ENCODE peak calls at places on chromosomes 1 and 21, in nine cellular contexts. P is sigmoid colon, H is stomach, J is A549, Z is ovary, V is esophagus muscularis mucosa, K is K562, A is upper lobe of left lung, B is transverse colon. E is an unnamed sample.

GRCh38 chr1:27561126-27561899 is 42.6 kb downstream of the AHDC1 start:
- DNase-seq in P (peak), H (no peak), J (no peak), Z (peak), V (no peak), K (no peak), A (no peak), B (no peak), E (no peak)

GRCh38 chr1:107964397-107965111 is 426 bp downstream of the VAV3 start:
- DNase-seq in P (no peak), H (peak), J (peak), Z (no peak), V (no peak), K (no peak), A (peak), B (peak), E (no peak)

GRCh38 chr1:119083479-119083878 is 57.0 kb downstream of the WARS2 start:
- DNase-seq in P (no peak), H (no peak), J (no peak), Z (no peak), V (no peak), K (no peak), A (no peak), B (no peak), E (no peak)

GRCh38 chr1:209076688-209077087 is 506.8 kb upstream of the CAMK1G start:
- DNase-seq in P (no peak), H (no peak), J (peak), Z (no peak), V (no peak), K (no peak), A (no peak), B (peak), E (no peak)

GRCh38 chr1:110216116-110216515 is 6.0 kb downstream of the KCNC4 start:
- DNase-seq in P (no peak), H (no peak), J (no peak), Z (no peak), V (no peak), K (no peak), A (no peak), B (no peak), E (no peak)

GRCh38 chr21:44957901-44958451 is 18.1 kb downstream of the SLX9 start:
- DNase-seq in P (peak), H (no peak), J (no peak), Z (no peak), V (no peak), K (no peak), A (no peak), B (no peak), E (no peak)

GRCh38 chr1:53297226-53297625 is 30.6 kb downstream of the LRP8 start:
- DNase-seq in P (no peak), H (no peak), J (no peak), Z (no peak), V (no peak), K (no peak), A (no peak), B (no peak), E (no peak)

GRCh38 chr1:227558807-227559186 is 4.6 kb upstream of the ZNF678 start:
- DNase-seq in P (no peak), H (no peak), J (no peak), Z (no peak), V (no peak), K (no peak), A (no peak), B (no peak), E (no peak)

GRCh38 chr1:98045211-98046030 is 124.6 kb upstream of the DPYD start:
- DNase-seq in P (no peak), H (peak), J (peak), Z (no peak), V (no peak), K (no peak), A (no peak), B (no peak), E (no peak)

GRCh38 chr1:10903826-10904225 is 107.4 kb upstream of the CASZ1 start:
- DNase-seq in P (no peak), H (no peak), J (no peak), Z (no peak), V (no peak), K (no peak), A (no peak), B (no peak), E (no peak)

GRCh38 chr1:65471901-65472332 is 51.4 kb downstream of the LEPR start:
- DNase-seq in P (no peak), H (no peak), J (no peak), Z (no peak), V (no peak), K (no peak), A (no peak), B (no peak), E (no peak)

GRCh38 chr1:214455971-214456867 is 95.2 kb downstream of the PTPN14 start:
- DNase-seq in P (no peak), H (no peak), J (no peak), Z (no peak), V (no peak), K (no peak), A (no peak), B (no peak), E (no peak)

GRCh38 chr1:204664251-204664650 is 21.3 kb downstream of the LRRN2 start:
- DNase-seq in P (no peak), H (no peak), J (no peak), Z (no peak), V (no peak), K (no peak), A (no peak), B (no peak), E (no peak)

GRCh38 chr1:83641828-83642443 is 357.0 kb downstream of the TTLL7 start:
- DNase-seq in P (peak), H (no peak), J (no peak), Z (peak), V (no peak), K (no peak), A (no peak), B (no peak), E (no peak)

GRCh38 chr1:10399487-10399917 is 638 bp downstream of the PGD start:
- DNase-seq in P (peak), H (no peak), J (no peak), Z (no peak), V (no peak), K (no peak), A (peak), B (no peak), E (peak)

GRCh38 chr1:196527941-196528340 is 80.3 kb downstream of the KCNT2 start:
- DNase-seq in P (no peak), H (no peak), J (no peak), Z (no peak), V (no peak), K (no peak), A (no peak), B (no peak), E (no peak)

GRCh38 chr1:165235777-165236285 is 120.7 kb downstream of the LMX1A start:
- DNase-seq in P (no peak), H (no peak), J (no peak), Z (no peak), V (no peak), K (no peak), A (no peak), B (no peak), E (no peak)

GRCh38 chr1:55382699-55383377 is 167.7 kb upstream of the USP24 start:
- DNase-seq in P (peak), H (no peak), J (no peak), Z (no peak), V (peak), K (no peak), A (no peak), B (no peak), E (no peak)

GRCh38 chr1:147287133-147287865 is 44.8 kb downstream of the CHD1L start:
- DNase-seq in P (no peak), H (no peak), J (no peak), Z (no peak), V (no peak), K (no peak), A (no peak), B (no peak), E (no peak)

GRCh38 chr1:107874221-107874620 is 90.8 kb downstream of the VAV3 start:
- DNase-seq in P (no peak), H (no peak), J (no peak), Z (no peak), V (no peak), K (no peak), A (no peak), B (no peak), E (no peak)

GRCh38 chr1:23163395-23163794 is 5.3 kb downstream of the LUZP1 start:
- DNase-seq in P (no peak), H (no peak), J (no peak), Z (no peak), V (no peak), K (no peak), A (no peak), B (no peak), E (no peak)

GRCh38 chr1:27296773-27297214 is 25.2 kb upstream of the TMEM222 start:
- DNase-seq in P (peak), H (peak), J (peak), Z (peak), V (peak), K (peak), A (peak), B (peak), E (peak)

GRCh38 chr1:29264773-29265389 is 28.6 kb downstream of the PTPRU start:
- DNase-seq in P (no peak), H (no peak), J (no peak), Z (no peak), V (no peak), K (no peak), A (no peak), B (no peak), E (no peak)

GRCh38 chr1:145974721-145975120 is 10.2 kb downstream of the POLR3GL start:
- DNase-seq in P (no peak), H (no peak), J (no peak), Z (peak), V (no peak), K (no peak), A (no peak), B (no peak), E (no peak)

GRCh38 chr1:10068605-10069294 is 36.0 kb downstream of the UBE4B start:
- DNase-seq in P (no peak), H (no peak), J (no peak), Z (no peak), V (no peak), K (no peak), A (no peak), B (no peak), E (no peak)

GRCh38 chr21:38887062-38887686 is 81.4 kb downstream of the ETS2 start:
- DNase-seq in P (no peak), H (no peak), J (no peak), Z (no peak), V (no peak), K (no peak), A (no peak), B (no peak), E (no peak)

GRCh38 chr1:24688621-24689195 is 45.6 kb downstream of the SRRM1 start:
- DNase-seq in P (peak), H (peak), J (peak), Z (peak), V (no peak), K (peak), A (peak), B (peak), E (peak)

GRCh38 chr1:217717959-217718358 is 86.8 kb downstream of the SPATA17 start:
- DNase-seq in P (no peak), H (no peak), J (peak), Z (no peak), V (no peak), K (no peak), A (no peak), B (no peak), E (no peak)

GRCh38 chr1:217713223-217713622 is 82.1 kb downstream of the SPATA17 start:
- DNase-seq in P (no peak), H (no peak), J (peak), Z (no peak), V (no peak), K (no peak), A (no peak), B (no peak), E (no peak)

GRCh38 chr1:217721692-217722091 is 90.5 kb downstream of the SPATA17 start:
- DNase-seq in P (no peak), H (no peak), J (peak), Z (no peak), V (no peak), K (no peak), A (no peak), B (no peak), E (no peak)

GRCh38 chr1:217718873-217719272 is 87.7 kb downstream of the SPATA17 start:
- DNase-seq in P (no peak), H (no peak), J (peak), Z (no peak), V (no peak), K (no peak), A (no peak), B (no peak), E (no peak)
- TF ChIP-seq CTCF in P (no peak), H (no peak), J (no peak), Z (no peak), V (no peak), K (no peak), A (no peak), B (no peak), E (no peak)

DNA sequence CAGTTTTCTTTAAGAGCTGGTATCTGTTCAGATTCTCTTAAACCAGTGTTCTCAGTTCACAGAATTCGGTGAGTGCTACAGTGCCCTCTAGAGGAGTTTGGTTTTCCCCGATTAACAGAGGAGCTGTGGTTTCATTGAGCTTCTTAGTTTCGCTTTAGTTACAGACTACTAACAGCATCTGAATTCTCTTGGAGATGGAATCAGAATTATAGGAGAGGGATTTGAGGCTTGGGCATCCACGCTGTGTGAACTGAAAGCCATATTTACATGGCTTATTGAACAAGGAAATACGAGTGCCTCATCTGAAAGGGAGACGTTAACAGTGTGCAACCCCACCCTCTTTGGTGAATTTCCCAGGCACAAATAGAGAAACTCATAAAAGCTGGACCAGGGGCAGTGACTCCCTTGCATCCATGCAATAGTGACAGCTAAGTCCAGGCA is 202.0 kb downstream of the USH2A start:
- DNase-seq in P (no peak), H (peak), J (peak), Z (peak), V (no peak), K (no peak), A (no peak), B (peak), E (no peak)
- H3K4me3 ChIP-seq in P (peak), H (peak), J (peak), Z (peak), V (peak), K (no peak), A (peak), B (no peak), E (peak)

GRCh38 chr1:233635765-233636502 is 22.0 kb downstream of the KCNK1 start:
- DNase-seq in P (no peak), H (peak), J (no peak), Z (no peak), V (no peak), K (peak), A (peak), B (no peak), E (no peak)

GRCh38 chr1:233639611-233640010 is 25.7 kb downstream of the KCNK1 start:
- DNase-seq in P (no peak), H (no peak), J (no peak), Z (no peak), V (no peak), K (no peak), A (no peak), B (no peak), E (no peak)

GRCh38 chr1:233641029-233641428 is 27.1 kb downstream of the KCNK1 start:
- DNase-seq in P (no peak), H (no peak), J (no peak), Z (no peak), V (no peak), K (no peak), A (no peak), B (no peak), E (no peak)

GRCh38 chr1:233636503-233636877 is 22.6 kb downstream of the KCNK1 start:
- DNase-seq in P (no peak), H (no peak), J (no peak), Z (no peak), V (peak), K (peak), A (no peak), B (no peak), E (no peak)

GRCh38 chr1:233638513-233638912 is 24.6 kb downstream of the KCNK1 start:
- DNase-seq in P (no peak), H (no peak), J (no peak), Z (no peak), V (no peak), K (no peak), A (no peak), B (no peak), E (no peak)
- TF ChIP-seq EP300 in P (no peak), H (no peak), J (no peak), Z (no peak), V (no peak), K (no peak), A (no peak), B (no peak), E (no peak)

GRCh38 chr1:33141216-33141615 is 40.6 kb downstream of the TRIM62 start:
- DNase-seq in P (no peak), H (no peak), J (no peak), Z (no peak), V (no peak), K (no peak), A (no peak), B (no peak), E (no peak)

GRCh38 chr1:33133478-33134105 is 48.3 kb downstream of the TRIM62 start:
- DNase-seq in P (no peak), H (no peak), J (no peak), Z (no peak), V (no peak), K (no peak), A (peak), B (no peak), E (no peak)

GRCh38 chr1:33140153-33141149 is 41.4 kb downstream of the TRIM62 start:
- DNase-seq in P (no peak), H (no peak), J (no peak), Z (no peak), V (no peak), K (no peak), A (no peak), B (no peak), E (no peak)

GRCh38 chr1:33141781-33142180 is 40.1 kb downstream of the TRIM62 start:
- DNase-seq in P (no peak), H (no peak), J (no peak), Z (no peak), V (no peak), K (no peak), A (no peak), B (no peak), E (no peak)

DNA sequence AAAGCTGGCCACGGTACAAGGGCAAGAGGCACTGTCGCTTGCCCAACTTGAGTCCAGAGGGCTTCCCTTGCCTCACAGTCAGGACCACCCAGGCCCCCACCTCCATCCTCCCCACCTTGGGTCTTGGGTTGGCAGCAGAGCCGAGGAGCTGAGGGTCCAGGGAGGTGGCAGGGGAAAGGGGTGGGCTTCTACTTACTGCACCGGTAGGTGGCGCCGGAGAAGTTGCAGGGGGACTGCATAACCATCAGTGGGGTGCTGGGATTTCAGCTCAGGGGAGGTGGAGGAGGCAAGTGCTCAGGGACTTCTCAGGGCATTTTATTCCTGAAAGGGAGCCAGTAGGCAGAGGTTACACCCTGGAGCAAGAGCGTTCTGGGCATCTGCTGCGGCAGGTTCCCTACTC is 44.0 kb downstream of the TRIM62 start:
- DNase-seq in P (no peak), H (peak), J (no peak), Z (peak), V (no peak), K (peak), A (no peak), B (no peak), E (no peak)
- TF ChIP-seq CTCF in P (peak), H (no peak), J (no peak), Z (peak), V (peak), K (peak), A (peak), B (peak), E (peak)